ENCODE peak calls at places on chromosomes 3 and 15, in ten cellular contexts. One of them, this sample, is unnamed.

GRCh38 chr3:8817486-8817885 is 48.1 kb upstream of the OXTR start:
- DNase-seq in NCI-H2107: no peak
- DNase-seq in HFFc6: no peak
- DNase-seq in stimulated activated naive CD8-positive, alpha-beta T cell treated with anti-CD3 and anti-CD28 coated beads, Interleukin-15, amount 100 ng/mL, for 72 hours: no peak
- DNase-seq in COR-L47: no peak
- DNase-seq in dorsolateral prefrontal cortex: no peak
- DNase-seq in H54: no peak
- DNase-seq in GF-D8: no peak
- DNase-seq in stimulated activated naive B cell treated with anti-CD40 and anti-IgM and Interleukin-4, amounts not matched to agents 10 μg/mL and 1 μg/mL and 100 μg/mL, for 72 hours: no peak
- DNase-seq in activated CD4-positive, alpha-beta T cell treated with anti-CD3 and anti-CD28 coated beads, Interleukin-2, amount 10 ng/mL, durations not matched to agents 7 days and 5 days: no peak
- DNase-seq in this sample: no peak

GRCh38 chr15:40925863-40926658 is 3.1 kb upstream of the DLL4 start:
- DNase-seq in NCI-H2107: no peak
- DNase-seq in HFFc6: no peak
- DNase-seq in stimulated activated naive CD8-positive, alpha-beta T cell treated with anti-CD3 and anti-CD28 coated beads, Interleukin-15, amount 100 ng/mL, for 72 hours: no peak
- DNase-seq in COR-L47: peak
- DNase-seq in dorsolateral prefrontal cortex: peak
- DNase-seq in H54: no peak
- DNase-seq in GF-D8: no peak
- DNase-seq in stimulated activated naive B cell treated with anti-CD40 and anti-IgM and Interleukin-4, amounts not matched to agents 10 μg/mL and 1 μg/mL and 100 μg/mL, for 72 hours: no peak
- DNase-seq in activated CD4-positive, alpha-beta T cell treated with anti-CD3 and anti-CD28 coated beads, Interleukin-2, amount 10 ng/mL, durations not matched to agents 7 days and 5 days: no peak
- DNase-seq in this sample: peak

GRCh38 chr3:46852329-46852720 is 10.9 kb downstream of the MYL3 start:
- DNase-seq in NCI-H2107: no peak
- DNase-seq in HFFc6: no peak
- DNase-seq in stimulated activated naive CD8-positive, alpha-beta T cell treated with anti-CD3 and anti-CD28 coated beads, Interleukin-15, amount 100 ng/mL, for 72 hours: peak
- DNase-seq in COR-L47: no peak
- DNase-seq in dorsolateral prefrontal cortex: peak
- DNase-seq in H54: no peak
- DNase-seq in GF-D8: no peak
- DNase-seq in stimulated activated naive B cell treated with anti-CD40 and anti-IgM and Interleukin-4, amounts not matched to agents 10 μg/mL and 1 μg/mL and 100 μg/mL, for 72 hours: no peak
- DNase-seq in activated CD4-positive, alpha-beta T cell treated with anti-CD3 and anti-CD28 coated beads, Interleukin-2, amount 10 ng/mL, durations not matched to agents 7 days and 5 days: no peak
- DNase-seq in this sample: no peak

GRCh38 chr15:39315200-39315599 is 265.7 kb upstream of the THBS1 start:
- DNase-seq in NCI-H2107: no peak
- DNase-seq in HFFc6: no peak
- DNase-seq in stimulated activated naive CD8-positive, alpha-beta T cell treated with anti-CD3 and anti-CD28 coated beads, Interleukin-15, amount 100 ng/mL, for 72 hours: no peak
- DNase-seq in COR-L47: no peak
- DNase-seq in dorsolateral prefrontal cortex: no peak
- DNase-seq in H54: no peak
- DNase-seq in GF-D8: no peak
- DNase-seq in stimulated activated naive B cell treated with anti-CD40 and anti-IgM and Interleukin-4, amounts not matched to agents 10 μg/mL and 1 μg/mL and 100 μg/mL, for 72 hours: no peak
- DNase-seq in activated CD4-positive, alpha-beta T cell treated with anti-CD3 and anti-CD28 coated beads, Interleukin-2, amount 10 ng/mL, durations not matched to agents 7 days and 5 days: no peak
- DNase-seq in this sample: no peak

GRCh38 chr15:99763827-99764226 is 30.6 kb upstream of the LYSMD4 start:
- DNase-seq in NCI-H2107: no peak
- DNase-seq in HFFc6: no peak
- DNase-seq in stimulated activated naive CD8-positive, alpha-beta T cell treated with anti-CD3 and anti-CD28 coated beads, Interleukin-15, amount 100 ng/mL, for 72 hours: no peak
- DNase-seq in COR-L47: no peak
- DNase-seq in dorsolateral prefrontal cortex: no peak
- DNase-seq in H54: no peak
- DNase-seq in GF-D8: no peak
- DNase-seq in stimulated activated naive B cell treated with anti-CD40 and anti-IgM and Interleukin-4, amounts not matched to agents 10 μg/mL and 1 μg/mL and 100 μg/mL, for 72 hours: no peak
- DNase-seq in activated CD4-positive, alpha-beta T cell treated with anti-CD3 and anti-CD28 coated beads, Interleukin-2, amount 10 ng/mL, durations not matched to agents 7 days and 5 days: no peak
- DNase-seq in this sample: no peak

GRCh38 chr3:42681361-42682038 is 3.8 kb upstream of the KLHL40 start:
- DNase-seq in NCI-H2107: no peak
- DNase-seq in HFFc6: no peak
- DNase-seq in stimulated activated naive CD8-positive, alpha-beta T cell treated with anti-CD3 and anti-CD28 coated beads, Interleukin-15, amount 100 ng/mL, for 72 hours: no peak
- DNase-seq in COR-L47: no peak
- DNase-seq in dorsolateral prefrontal cortex: peak
- DNase-seq in H54: no peak
- DNase-seq in GF-D8: no peak
- DNase-seq in stimulated activated naive B cell treated with anti-CD40 and anti-IgM and Interleukin-4, amounts not matched to agents 10 μg/mL and 1 μg/mL and 100 μg/mL, for 72 hours: no peak
- DNase-seq in activated CD4-positive, alpha-beta T cell treated with anti-CD3 and anti-CD28 coated beads, Interleukin-2, amount 10 ng/mL, durations not matched to agents 7 days and 5 days: no peak
- DNase-seq in this sample: no peak

GRCh38 chr3:124619887-124620599 is 110.2 kb upstream of the UMPS start:
- DNase-seq in NCI-H2107: no peak
- DNase-seq in HFFc6: no peak
- DNase-seq in stimulated activated naive CD8-positive, alpha-beta T cell treated with anti-CD3 and anti-CD28 coated beads, Interleukin-15, amount 100 ng/mL, for 72 hours: no peak
- DNase-seq in COR-L47: no peak
- DNase-seq in dorsolateral prefrontal cortex: no peak
- DNase-seq in H54: no peak
- DNase-seq in GF-D8: no peak
- DNase-seq in stimulated activated naive B cell treated with anti-CD40 and anti-IgM and Interleukin-4, amounts not matched to agents 10 μg/mL and 1 μg/mL and 100 μg/mL, for 72 hours: no peak
- DNase-seq in activated CD4-positive, alpha-beta T cell treated with anti-CD3 and anti-CD28 coated beads, Interleukin-2, amount 10 ng/mL, durations not matched to agents 7 days and 5 days: no peak
- DNase-seq in this sample: no peak

GRCh38 chr15:86439614-86440013 is 359.9 kb downstream of the AGBL1 start:
- DNase-seq in NCI-H2107: no peak
- DNase-seq in HFFc6: no peak
- DNase-seq in stimulated activated naive CD8-positive, alpha-beta T cell treated with anti-CD3 and anti-CD28 coated beads, Interleukin-15, amount 100 ng/mL, for 72 hours: no peak
- DNase-seq in COR-L47: no peak
- DNase-seq in dorsolateral prefrontal cortex: no peak
- DNase-seq in H54: no peak
- DNase-seq in GF-D8: no peak
- DNase-seq in stimulated activated naive B cell treated with anti-CD40 and anti-IgM and Interleukin-4, amounts not matched to agents 10 μg/mL and 1 μg/mL and 100 μg/mL, for 72 hours: no peak
- DNase-seq in activated CD4-positive, alpha-beta T cell treated with anti-CD3 and anti-CD28 coated beads, Interleukin-2, amount 10 ng/mL, durations not matched to agents 7 days and 5 days: no peak
- DNase-seq in this sample: no peak

GRCh38 chr3:27712136-27713065 is 9.7 kb downstream of the EOMES start:
- DNase-seq in NCI-H2107: no peak
- DNase-seq in HFFc6: peak
- DNase-seq in stimulated activated naive CD8-positive, alpha-beta T cell treated with anti-CD3 and anti-CD28 coated beads, Interleukin-15, amount 100 ng/mL, for 72 hours: peak
- DNase-seq in COR-L47: peak
- DNase-seq in dorsolateral prefrontal cortex: peak
- DNase-seq in H54: peak
- DNase-seq in GF-D8: peak
- DNase-seq in stimulated activated naive B cell treated with anti-CD40 and anti-IgM and Interleukin-4, amounts not matched to agents 10 μg/mL and 1 μg/mL and 100 μg/mL, for 72 hours: peak
- DNase-seq in activated CD4-positive, alpha-beta T cell treated with anti-CD3 and anti-CD28 coated beads, Interleukin-2, amount 10 ng/mL, durations not matched to agents 7 days and 5 days: peak
- DNase-seq in this sample: peak

This sample was measured in WERI-Rb-1.